ENCODE peak calls at places on chromosomes 4 and X, in six cellular contexts. T, J, E, U, F and P are unnamed samples.

GRCh38 chrX:56812515-56813105 is 83.6 kb downstream of the NBDY start:
- DNase-seq in T (no peak), J (no peak), E (no peak), U (no peak), F (no peak), P (no peak)

GRCh38 chr4:186166852-186167512 is 24.4 kb upstream of the CYP4V2 start:
- DNase-seq in T (peak; percentile 62), J (no peak), E (no peak), U (no peak), F (no peak), P (no peak)

GRCh38 chr4:1837069-1837468 is 18.9 kb downstream of the LETM1 start:
- DNase-seq in T (no peak), J (no peak), E (no peak), U (no peak), F (no peak), P (no peak)

GRCh38 chrX:151713859-151714258 is 2.0 kb upstream of the FATE1 start:
- DNase-seq in T (no peak), J (no peak), E (no peak), U (peak; percentile 61), F (no peak), P (no peak)

GRCh38 chr4:83572848-83573247 is 36.9 kb downstream of the GPAT3 start:
- DNase-seq in T (no peak), J (no peak), E (no peak), U (no peak), F (no peak), P (no peak)

GRCh38 chr4:183175631-183176232 is 76.7 kb downstream of the WWC2 start:
- DNase-seq in T (no peak), J (no peak), E (no peak), U (no peak), F (no peak), P (no peak)

GRCh38 chr4:152436384-152436783 is 99.5 kb downstream of the FBXW7 start:
- DNase-seq in T (no peak), J (no peak), E (no peak), U (no peak), F (no peak), P (no peak)

GRCh38 chr4:186227744-186228513 is 622 bp downstream of the KLKB1 start:
- DNase-seq in T (no peak), J (no peak), E (no peak), U (no peak), F (no peak), P (no peak)

GRCh38 chrX:56994375-56995270 is 718 bp downstream of the SPIN3 start:
- DNase-seq in T (no peak), J (no peak), E (no peak), U (no peak), F (peak; percentile 36), P (no peak)

GRCh38 chrX:50100188-50100587 is 100.6 kb downstream of the AKAP4 start:
- DNase-seq in T (no peak), J (no peak), E (no peak), U (peak; percentile 4), F (no peak), P (peak; percentile 7)

GRCh38 chr4:119025916-119026661 is 109.5 kb upstream of the MYOZ2 start:
- DNase-seq in T (no peak), J (peak; percentile 27), E (peak; percentile 89), U (peak; percentile 38), F (no peak), P (peak; percentile 87)

GRCh38 chrX:141341341-141341740 is 99.0 kb upstream of the SPANXC start:
- DNase-seq in T (no peak), J (no peak), E (no peak), U (peak; percentile 13), F (no peak), P (no peak)

GRCh38 chr4:166458756-166459155 is 585.7 kb downstream of the TLL1 start:
- DNase-seq in T (no peak), J (no peak), E (no peak), U (no peak), F (no peak), P (no peak)

GRCh38 chr4:168844261-168845039 is 165.6 kb downstream of the CBR4 start:
- DNase-seq in T (no peak), J (no peak), E (no peak), U (no peak), F (no peak), P (no peak)
- TF ChIP-seq EP300 in T (no peak), J (no peak), E (no peak), U (no peak), F (no peak), P (peak; percentile 47)

GRCh38 chr4:123229326-123229725 is 167.3 kb upstream of the SPRY1 start:
- DNase-seq in T (no peak), J (no peak), E (no peak), U (no peak), F (no peak), P (no peak)
- H3K4me1 ChIP-seq in T (peaks cover 21% of the 10 kb centered on the region), J (peaks cover 3% of the 10 kb centered on the region), E (no peaks in the 10 kb centered on the region), U (peaks cover 3% of the 10 kb centered on the region), F (no peaks in the 10 kb centered on the region), P (no peaks in the 10 kb centered on the region)

DNA sequence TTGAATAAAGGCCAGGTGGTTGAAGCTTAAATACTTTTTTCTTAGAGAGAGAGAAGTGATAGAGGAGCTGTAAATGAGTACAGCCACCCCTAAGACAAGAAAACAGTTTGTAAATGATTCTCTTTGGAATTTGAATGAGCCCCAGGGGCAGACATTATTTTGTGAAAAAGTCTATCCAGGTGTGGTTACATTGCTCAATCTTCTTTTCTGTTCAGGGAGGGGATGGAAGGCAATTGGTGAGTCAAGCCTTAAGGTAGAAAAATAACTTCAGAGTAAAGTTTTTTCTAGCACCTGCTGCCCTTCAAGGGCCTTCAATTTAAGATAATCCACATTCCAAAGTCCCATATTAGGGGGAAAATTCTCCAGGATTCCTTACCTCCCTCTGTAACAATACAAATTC is 646.7 kb downstream of the PDHA2 start:
- DNase-seq in T (no peak), J (no peak), E (no peak), U (no peak), F (no peak), P (no peak)
- H3K9me3 ChIP-seq in T (no peaks in the 10 kb centered on the region), J (no peaks in the 10 kb centered on the region), E (no peaks in the 10 kb centered on the region), U (no peaks in the 10 kb centered on the region), F (no peaks in the 10 kb centered on the region), P (no peaks in the 10 kb centered on the region)

DNA sequence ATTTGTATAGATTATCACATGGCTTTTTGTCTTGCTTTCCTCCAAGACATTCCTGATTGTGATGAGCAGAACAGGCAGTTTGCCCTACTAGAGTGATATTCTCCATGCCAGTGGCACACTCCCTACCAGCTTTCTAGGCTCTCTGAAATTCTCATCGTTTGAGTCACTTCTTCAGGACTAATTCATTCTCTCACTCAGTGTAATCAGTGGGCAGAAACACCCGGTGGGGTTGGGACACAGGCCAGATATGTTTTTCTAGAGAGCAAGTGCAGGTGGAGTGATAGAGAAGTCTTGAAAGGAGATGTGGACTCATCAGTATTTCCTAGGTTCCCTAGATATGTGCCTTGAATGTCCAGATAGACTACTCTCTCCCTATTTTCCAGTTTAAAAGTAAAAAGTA is 13.1 kb downstream of the RAB33A start:
- DNase-seq in T (no peak), J (no peak), E (no peak), U (no peak), F (no peak), P (no peak)
- TF ChIP-seq EP300 in T (no peak), J (no peak), E (no peak), U (no peak), F (no peak), P (no peak)